ENCODE peak calls at places on chromosomes 12 and 14, in eight cellular contexts. E is right cardiac atrium; S is stimulated activated CD8-positive, alpha-beta memory T cell treated with anti-CD3 and anti-CD28 coated beads, Interleukin-2, amount 100 ng/mL, for 1 hour; V is mesenchymal stem cell; U is GM12892; B is WTC11; X is activated T-cell treated with anti-CD3 and anti-CD28 coated beads for 48 hours; C is activated CD4-positive, alpha-beta T cell treated with anti-CD3 and anti-CD28 coated beads, Interleukin-2, amount 50 U/mL, for 1 hour. R is an unnamed sample.

GRCh38 chr14:69055125-69055524 is 76.0 kb upstream of the ACTN1 start:
- DNase-seq in U (no peak), B (no peak), C (no peak), S (no peak), E (no peak), V (peak; percentile 99), X (no peak), R (peak; percentile 65)

GRCh38 chr12:72136792-72137191 is 135.4 kb upstream of the TRHDE start:
- DNase-seq in E (no peak), X (no peak), C (no peak), U (no peak), B (no peak), S (no peak), V (no peak), R (no peak)

GRCh38 chr14:104280902-104281767 is 142.7 kb downstream of the KIF26A start:
- DNase-seq in U (no peak), E (no peak), B (peak; percentile 10), S (no peak), C (no peak), V (no peak), X (no peak), R (no peak)

GRCh38 chr12:116539905-116540482 is 19.2 kb upstream of the MAP1LC3B2 start:
- DNase-seq in C (no peak), X (no peak), E (no peak), U (no peak), B (peak; percentile 48), V (peak; percentile 64), S (no peak), R (no peak)

GRCh38 chr14:72652179-72652578 is 241.7 kb downstream of the DPF3 start:
- DNase-seq in X (no peak), E (no peak), B (no peak), V (no peak), C (no peak), S (no peak), U (no peak), R (no peak)

GRCh38 chr14:58455593-58456265 is 28.2 kb downstream of the KIAA0586 start:
- DNase-seq in S (no peak), E (no peak), X (no peak), B (no peak), V (peak; percentile 38), U (no peak), C (no peak), R (no peak)

GRCh38 chr12:119574255-119574654 is 19.3 kb upstream of the TMEM233 start:
- DNase-seq in V (no peak), U (no peak), B (no peak), C (no peak), X (no peak), E (no peak), S (no peak), R (no peak)

GRCh38 chr14:103378042-103378854 is 7.0 kb upstream of the MARK3 start:
- DNase-seq in C (no peak), E (no peak), B (no peak), X (no peak), V (no peak), S (no peak), U (no peak), R (no peak)

GRCh38 chr14:68020999-68021663 is 201.6 kb downstream of the RAD51B start:
- DNase-seq in C (no peak), V (no peak), X (no peak), S (no peak), B (no peak), U (no peak), E (no peak), R (no peak)

GRCh38 chr12:68631177-68631576 is 20.5 kb downstream of the RAP1B start:
- DNase-seq in C (no peak), V (no peak), X (no peak), S (no peak), B (no peak), U (no peak), E (no peak), R (no peak)

GRCh38 chr14:102396531-102396930 is 33.8 kb downstream of the TECPR2 start:
- DNase-seq in E (no peak), C (no peak), X (no peak), S (no peak), B (no peak), V (no peak), U (no peak), R (no peak)

GRCh38 chr12:89364631-89365030 is 12.3 kb upstream of the DUSP6 start:
- DNase-seq in E (no peak), U (no peak), C (no peak), B (no peak), X (no peak), V (no peak), S (no peak), R (no peak)

GRCh38 chr12:7090222-7090998 is 1.8 kb downstream of the C1R start:
- DNase-seq in B (peak; percentile 51), E (no peak), V (peak; percentile 38), X (no peak), S (no peak), U (no peak), C (no peak), R (no peak)

GRCh38 chr12:112381421-112381897 is 772 bp downstream of the HECTD4 start:
- DNase-seq in E (peak; percentile 30), U (peak; percentile 58), X (peak; percentile 35), V (peak; percentile 24), B (no peak), S (no peak), C (peak; percentile 7), R (no peak)

GRCh38 chr14:59037620-59038019 is 150.8 kb upstream of the DAAM1 start:
- DNase-seq in S (no peak), V (no peak), B (no peak), E (no peak), U (no peak), X (no peak), C (no peak), R (no peak)

R was measured in brain pericyte.